ENCODE peak calls at places on chromosomes 2 and 18, in five cellular contexts. One of them, this sample, is unnamed.

GRCh38 chr2:221042926-221043325 is 529.2 kb downstream of the EPHA4 start:
- DNase-seq in heart right ventricle: no peak
- DNase-seq in CD4-positive, alpha-beta memory T cell: no peak
- DNase-seq in heart left ventricle: no peak
- DNase-seq in endothelial cell of umbilical vein: no peak
- DNase-seq in this sample: peak

GRCh38 chr2:171185941-171186340 is 25.2 kb upstream of the TLK1 start:
- DNase-seq in heart right ventricle: no peak
- DNase-seq in endothelial cell of umbilical vein: no peak
- DNase-seq in heart left ventricle: no peak
- DNase-seq in CD4-positive, alpha-beta memory T cell: no peak
- DNase-seq in this sample: no peak

GRCh38 chr2:236403125-236403524 is 138.9 kb upstream of the ASB18 start:
- DNase-seq in heart left ventricle: no peak
- DNase-seq in endothelial cell of umbilical vein: no peak
- DNase-seq in heart right ventricle: no peak
- DNase-seq in CD4-positive, alpha-beta memory T cell: no peak
- DNase-seq in this sample: no peak

GRCh38 chr2:25168256-25169072 is at the start of gene POMC:
- DNase-seq in heart right ventricle: peak
- DNase-seq in CD4-positive, alpha-beta memory T cell: peak
- DNase-seq in heart left ventricle: no peak
- DNase-seq in endothelial cell of umbilical vein: peak
- DNase-seq in this sample: peak

GRCh38 chr2:187354653-187355052 is 93.4 kb downstream of the CALCRL start:
- DNase-seq in heart right ventricle: no peak
- DNase-seq in CD4-positive, alpha-beta memory T cell: no peak
- DNase-seq in endothelial cell of umbilical vein: no peak
- DNase-seq in heart left ventricle: no peak
- DNase-seq in this sample: no peak

GRCh38 chr2:200469708-200470600 is 39.9 kb downstream of the KCTD18 start:
- DNase-seq in heart right ventricle: no peak
- DNase-seq in CD4-positive, alpha-beta memory T cell: no peak
- DNase-seq in endothelial cell of umbilical vein: no peak
- DNase-seq in heart left ventricle: no peak
- DNase-seq in this sample: peak

GRCh38 chr2:230680463-230681195 is 32.0 kb upstream of the CAB39 start:
- DNase-seq in endothelial cell of umbilical vein: no peak
- DNase-seq in heart left ventricle: no peak
- DNase-seq in heart right ventricle: no peak
- DNase-seq in CD4-positive, alpha-beta memory T cell: no peak
- DNase-seq in this sample: no peak

GRCh38 chr18:51192026-51192425 is 5.5 kb downstream of the MEX3C start:
- DNase-seq in heart left ventricle: no peak
- DNase-seq in heart right ventricle: no peak
- DNase-seq in endothelial cell of umbilical vein: peak
- DNase-seq in CD4-positive, alpha-beta memory T cell: no peak
- DNase-seq in this sample: no peak

GRCh38 chr2:240411261-240412160 is 24.0 kb upstream of the GPC1 start:
- DNase-seq in heart right ventricle: no peak
- DNase-seq in CD4-positive, alpha-beta memory T cell: no peak
- DNase-seq in endothelial cell of umbilical vein: no peak
- DNase-seq in heart left ventricle: peak
- DNase-seq in this sample: no peak

GRCh38 chr2:173388795-173389194 is 34.1 kb downstream of the CDCA7 start:
- DNase-seq in CD4-positive, alpha-beta memory T cell: no peak
- DNase-seq in heart left ventricle: no peak
- DNase-seq in heart right ventricle: no peak
- DNase-seq in endothelial cell of umbilical vein: no peak
- DNase-seq in this sample: no peak

GRCh38 chr2:235533616-235534385 is 40.0 kb downstream of the AGAP1 start:
- DNase-seq in CD4-positive, alpha-beta memory T cell: no peak
- DNase-seq in heart right ventricle: no peak
- DNase-seq in endothelial cell of umbilical vein: no peak
- DNase-seq in heart left ventricle: no peak
- DNase-seq in this sample: no peak

GRCh38 chr2:44543773-44544725 is 182.3 kb downstream of the CAMKMT start:
- DNase-seq in CD4-positive, alpha-beta memory T cell: no peak
- DNase-seq in heart left ventricle: no peak
- DNase-seq in endothelial cell of umbilical vein: no peak
- DNase-seq in heart right ventricle: no peak
- DNase-seq in this sample: no peak

GRCh38 chr2:82728090-82728489 is 1731.0 kb downstream of the SUCLG1 start:
- DNase-seq in heart right ventricle: no peak
- DNase-seq in CD4-positive, alpha-beta memory T cell: no peak
- DNase-seq in heart left ventricle: no peak
- DNase-seq in endothelial cell of umbilical vein: no peak
- DNase-seq in this sample: no peak

GRCh38 chr2:43255249-43255960 is 29.0 kb upstream of the ZFP36L2 start:
- DNase-seq in endothelial cell of umbilical vein: no peak
- DNase-seq in heart left ventricle: no peak
- DNase-seq in CD4-positive, alpha-beta memory T cell: no peak
- DNase-seq in heart right ventricle: no peak
- DNase-seq in this sample: no peak

GRCh38 chr2:216915548-216916128 is 55.8 kb upstream of the TNP1 start:
- DNase-seq in CD4-positive, alpha-beta memory T cell: no peak
- DNase-seq in heart left ventricle: no peak
- DNase-seq in endothelial cell of umbilical vein: no peak
- DNase-seq in heart right ventricle: no peak
- DNase-seq in this sample: no peak

GRCh38 chr2:230830428-230830827 is 34.3 kb upstream of the ITM2C start:
- DNase-seq in CD4-positive, alpha-beta memory T cell: no peak
- DNase-seq in endothelial cell of umbilical vein: no peak
- DNase-seq in heart left ventricle: no peak
- DNase-seq in heart right ventricle: no peak
- DNase-seq in this sample: no peak

GRCh38 chr2:185618630-185619029 is 120.0 kb upstream of the FSIP2 start:
- DNase-seq in CD4-positive, alpha-beta memory T cell: no peak
- DNase-seq in heart left ventricle: no peak
- DNase-seq in heart right ventricle: no peak
- DNase-seq in endothelial cell of umbilical vein: no peak
- DNase-seq in this sample: peak

GRCh38 chr18:55289048-55289447 is 298.9 kb downstream of the TCF4 start:
- DNase-seq in heart left ventricle: no peak
- DNase-seq in heart right ventricle: no peak
- DNase-seq in CD4-positive, alpha-beta memory T cell: no peak
- DNase-seq in endothelial cell of umbilical vein: no peak
- DNase-seq in this sample: no peak

DNA sequence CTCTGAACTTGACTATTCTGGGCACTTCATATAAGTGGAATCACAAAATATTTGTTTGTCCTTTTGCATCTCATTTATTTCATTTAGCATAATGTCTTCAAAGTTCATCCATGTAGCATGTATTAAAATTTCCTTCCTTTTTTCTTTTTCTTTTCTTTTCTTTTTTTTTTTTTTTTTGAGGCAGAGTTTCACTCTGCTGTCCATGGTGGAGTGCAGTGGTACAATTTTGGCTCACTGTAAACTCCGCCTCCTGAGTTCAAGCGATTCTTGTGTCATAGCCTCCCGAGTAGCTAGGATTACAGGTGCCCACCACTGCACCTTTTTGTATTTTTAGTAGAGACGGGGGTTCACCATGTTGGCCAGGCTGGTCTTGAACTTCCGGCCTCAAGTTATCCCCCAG is 11.9 kb downstream of the ATP8B1 start:
- DNase-seq in heart left ventricle: no peak
- DNase-seq in endothelial cell of umbilical vein: no peak
- DNase-seq in CD4-positive, alpha-beta memory T cell: no peak
- DNase-seq in heart right ventricle: no peak
- DNase-seq in this sample: no peak
- H3K27ac ChIP-seq in heart left ventricle: peak
- H3K27ac ChIP-seq in endothelial cell of umbilical vein: no peak
- H3K27ac ChIP-seq in CD4-positive, alpha-beta memory T cell: no peak
- H3K27ac ChIP-seq in heart right ventricle: peak
- H3K27ac ChIP-seq in this sample: no peak

GRCh38 chr2:105748564-105748963 is 3.9 kb downstream of the NCK2 start:
- DNase-seq in heart left ventricle: no peak
- DNase-seq in heart right ventricle: no peak
- DNase-seq in endothelial cell of umbilical vein: no peak
- DNase-seq in CD4-positive, alpha-beta memory T cell: no peak
- DNase-seq in this sample: no peak
- H3K27ac ChIP-seq in heart left ventricle: no peak
- H3K27ac ChIP-seq in heart right ventricle: peak
- H3K27ac ChIP-seq in endothelial cell of umbilical vein: no peak
- H3K27ac ChIP-seq in CD4-positive, alpha-beta memory T cell: peak
- H3K27ac ChIP-seq in this sample: no peak

DNA sequence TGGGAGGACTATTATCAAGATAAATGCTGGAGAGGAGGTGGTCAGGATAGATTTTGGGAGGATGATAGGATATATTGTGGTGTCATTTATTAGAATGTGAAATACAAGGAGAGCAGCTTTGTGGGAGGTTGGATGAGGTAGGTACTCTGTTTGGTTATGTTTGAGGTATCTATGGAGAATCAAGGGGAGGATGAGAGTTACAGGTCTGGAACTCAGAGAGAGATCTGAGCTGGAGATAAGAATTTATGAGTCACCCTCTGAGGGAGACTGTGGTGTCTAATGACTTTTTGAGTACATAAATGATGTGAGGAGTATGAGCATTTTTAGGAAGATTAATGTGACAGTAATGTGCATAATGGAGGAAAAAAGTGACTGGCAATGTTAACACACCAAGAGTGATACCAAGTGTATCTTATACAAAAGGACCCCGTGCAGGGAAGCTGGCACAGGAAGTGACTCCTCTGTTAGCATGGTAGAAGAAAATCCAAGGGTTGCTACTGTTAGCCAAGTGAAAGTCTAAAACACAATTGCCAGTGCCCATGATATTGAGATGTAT is 48.2 kb downstream of the CRIM1 start:
- DNase-seq in heart left ventricle: no peak
- DNase-seq in endothelial cell of umbilical vein: peak
- DNase-seq in CD4-positive, alpha-beta memory T cell: peak
- DNase-seq in heart right ventricle: no peak
- DNase-seq in this sample: no peak
- H3K27ac ChIP-seq in heart left ventricle: no peak
- H3K27ac ChIP-seq in endothelial cell of umbilical vein: peak
- H3K27ac ChIP-seq in CD4-positive, alpha-beta memory T cell: no peak
- H3K27ac ChIP-seq in heart right ventricle: no peak
- H3K27ac ChIP-seq in this sample: no peak

DNA sequence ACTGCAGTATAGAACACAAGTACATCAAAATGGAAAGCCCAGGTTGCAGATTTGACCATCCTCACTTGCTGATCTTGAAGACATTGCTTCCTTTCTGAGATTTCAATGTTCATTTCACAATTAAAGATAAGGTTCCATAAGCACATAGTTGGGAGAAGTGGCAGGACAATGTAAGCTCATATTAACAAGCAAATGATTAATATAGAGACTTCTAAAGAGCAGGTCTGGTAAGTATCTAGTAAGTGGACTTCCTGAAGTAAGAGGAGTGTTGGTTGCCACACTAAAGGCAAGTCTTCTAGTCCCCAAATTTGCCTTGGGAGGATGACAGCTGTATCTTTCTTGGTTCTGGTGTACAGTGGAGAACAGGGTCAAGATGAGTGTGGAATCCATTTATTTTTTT is 1.4 kb upstream of the PTPRM start:
- DNase-seq in heart right ventricle: no peak
- DNase-seq in heart left ventricle: no peak
- DNase-seq in endothelial cell of umbilical vein: no peak
- DNase-seq in CD4-positive, alpha-beta memory T cell: no peak
- DNase-seq in this sample: no peak
- H3K27ac ChIP-seq in heart right ventricle: peak
- H3K27ac ChIP-seq in heart left ventricle: peak
- H3K27ac ChIP-seq in endothelial cell of umbilical vein: no peak
- H3K27ac ChIP-seq in CD4-positive, alpha-beta memory T cell: no peak
- H3K27ac ChIP-seq in this sample: peak

DNA sequence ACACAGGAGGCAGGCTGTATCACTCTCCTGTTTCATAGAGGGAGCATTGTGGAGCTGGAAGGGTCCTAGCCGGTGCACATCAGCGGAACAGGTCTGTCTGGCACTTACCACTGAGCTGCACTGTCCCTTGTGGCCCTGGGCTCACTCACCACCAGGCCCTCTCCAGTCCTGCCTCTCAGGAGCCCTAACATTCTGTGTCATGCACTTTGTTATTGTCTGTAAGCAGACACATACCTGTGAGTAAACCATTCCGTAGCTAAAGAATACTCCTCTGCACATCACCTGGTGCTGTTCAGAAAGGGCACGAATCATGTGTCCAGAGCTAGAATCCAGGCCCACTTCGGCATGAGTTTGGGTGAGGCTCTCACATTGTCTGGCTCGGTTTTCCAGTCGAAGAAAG is 93.6 kb downstream of the CRIM1 start:
- DNase-seq in heart right ventricle: no peak
- DNase-seq in CD4-positive, alpha-beta memory T cell: no peak
- DNase-seq in heart left ventricle: no peak
- DNase-seq in endothelial cell of umbilical vein: no peak
- DNase-seq in this sample: no peak
- H3K27ac ChIP-seq in heart right ventricle: peak
- H3K27ac ChIP-seq in CD4-positive, alpha-beta memory T cell: no peak
- H3K27ac ChIP-seq in heart left ventricle: peak
- H3K27ac ChIP-seq in endothelial cell of umbilical vein: peak
- H3K27ac ChIP-seq in this sample: no peak

GRCh38 chr18:70165936-70166335 is 39.6 kb downstream of the RTTN start:
- DNase-seq in CD4-positive, alpha-beta memory T cell: no peak
- DNase-seq in heart left ventricle: no peak
- DNase-seq in endothelial cell of umbilical vein: peak
- DNase-seq in heart right ventricle: no peak
- DNase-seq in this sample: no peak

GRCh38 chr18:70156886-70157285 is 48.6 kb downstream of the RTTN start:
- DNase-seq in CD4-positive, alpha-beta memory T cell: no peak
- DNase-seq in endothelial cell of umbilical vein: no peak
- DNase-seq in heart left ventricle: no peak
- DNase-seq in heart right ventricle: no peak
- DNase-seq in this sample: no peak

GRCh38 chr18:70158992-70159717 is 46.3 kb downstream of the RTTN start:
- DNase-seq in heart right ventricle: no peak
- DNase-seq in CD4-positive, alpha-beta memory T cell: no peak
- DNase-seq in endothelial cell of umbilical vein: no peak
- DNase-seq in heart left ventricle: no peak
- DNase-seq in this sample: no peak

GRCh38 chr18:70154591-70155194 is 50.8 kb downstream of the RTTN start:
- DNase-seq in endothelial cell of umbilical vein: no peak
- DNase-seq in heart right ventricle: no peak
- DNase-seq in heart left ventricle: no peak
- DNase-seq in CD4-positive, alpha-beta memory T cell: no peak
- DNase-seq in this sample: peak

DNA sequence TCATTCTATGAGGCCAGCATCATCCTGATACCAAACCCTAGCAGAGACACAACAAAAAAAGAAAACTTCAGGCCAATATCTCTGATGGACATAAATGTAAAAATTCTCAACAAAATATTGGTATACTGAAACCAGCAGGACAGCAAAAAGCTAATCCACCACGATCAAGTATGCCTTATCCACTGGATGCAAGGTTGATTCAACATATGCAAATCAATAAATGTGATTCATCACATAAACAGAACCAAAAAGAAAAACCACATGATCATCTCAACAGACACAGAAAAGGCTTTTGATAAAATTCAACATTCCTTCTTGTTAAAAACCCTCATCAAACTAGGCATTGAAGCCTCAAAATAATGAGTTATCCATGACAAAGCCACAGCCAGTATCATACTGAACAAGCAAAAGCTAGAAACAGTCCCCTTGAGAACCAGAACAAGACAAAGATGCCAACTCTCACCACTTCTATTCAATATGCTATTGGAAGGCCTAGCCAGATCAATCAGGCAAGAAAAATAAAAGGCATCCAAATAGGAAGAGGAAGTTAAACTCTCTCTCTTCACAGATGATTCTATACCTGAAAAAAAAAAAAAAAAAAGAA is 45.3 kb downstream of the RTTN start:
- DNase-seq in heart left ventricle: no peak
- DNase-seq in endothelial cell of umbilical vein: no peak
- DNase-seq in CD4-positive, alpha-beta memory T cell: no peak
- DNase-seq in heart right ventricle: no peak
- DNase-seq in this sample: no peak
- H3K27ac ChIP-seq in heart left ventricle: no peak
- H3K27ac ChIP-seq in endothelial cell of umbilical vein: no peak
- H3K27ac ChIP-seq in CD4-positive, alpha-beta memory T cell: no peak
- H3K27ac ChIP-seq in heart right ventricle: no peak
- H3K27ac ChIP-seq in this sample: no peak

GRCh38 chr2:127662937-127663565 is 12.3 kb downstream of the LIMS2 start:
- DNase-seq in endothelial cell of umbilical vein: no peak
- DNase-seq in heart right ventricle: peak
- DNase-seq in heart left ventricle: peak
- DNase-seq in CD4-positive, alpha-beta memory T cell: no peak
- DNase-seq in this sample: no peak
- H3K27ac ChIP-seq in endothelial cell of umbilical vein: peak
- H3K27ac ChIP-seq in heart right ventricle: peak
- H3K27ac ChIP-seq in heart left ventricle: peak
- H3K27ac ChIP-seq in CD4-positive, alpha-beta memory T cell: no peak
- H3K27ac ChIP-seq in this sample: peak

This sample was measured in cardiac muscle cell.